ENCODE peak calls at places on chromosomes 6 and 20, in six cellular contexts. V, G, A, C, H and R are unnamed samples.
A peak's percentile ranks its signal among the peaks of the same experiment; 100 is the strongest.

GRCh38 chr6:95551678-95552324 is 25.5 kb upstream of the MANEA start:
- DNase-seq in V (peak; percentile 26), G (no peak), A (no peak), C (no peak), H (no peak), R (no peak)

GRCh38 chr20:48624315-48625020 is 203.3 kb downstream of the PREX1 start:
- DNase-seq in V (no peak), G (no peak), A (no peak), C (no peak), H (no peak), R (no peak)

GRCh38 chr20:57175397-57176010 is 90.9 kb downstream of the BMP7 start:
- DNase-seq in V (no peak), G (no peak), A (no peak), C (no peak), H (no peak), R (no peak)

GRCh38 chr6:99296261-99296660 is 53.2 kb downstream of the FAXC start:
- DNase-seq in V (no peak), G (no peak), A (no peak), C (no peak), H (no peak), R (no peak)

GRCh38 chr6:155325700-155326516 is 11.6 kb upstream of the TFB1M start:
- DNase-seq in V (no peak), G (no peak), A (no peak), C (no peak), H (no peak), R (no peak)

GRCh38 chr20:11544029-11544678 is 373.5 kb upstream of the BTBD3 start:
- DNase-seq in V (no peak), G (no peak), A (peak; percentile 22), C (peak; percentile 69), H (peak; percentile 83), R (peak; percentile 57)

GRCh38 chr20:38932457-38933120 is 6.4 kb downstream of the FAM83D start:
- DNase-seq in V (no peak), G (no peak), A (no peak), C (no peak), H (peak; percentile 92), R (no peak)

GRCh38 chr6:46715106-46715505 is 20.1 kb downstream of the PLA2G7 start:
- DNase-seq in V (no peak), G (no peak), A (no peak), C (no peak), H (no peak), R (no peak)

GRCh38 chr6:79813854-79814477 is 133.4 kb downstream of the ELOVL4 start:
- DNase-seq in V (peak; percentile 55), G (no peak), A (peak; percentile 47), C (peak; percentile 60), H (peak; percentile 77), R (peak; percentile 76)

GRCh38 chr6:5280926-5281325 is 19.6 kb downstream of the FARS2 start:
- DNase-seq in V (no peak), G (no peak), A (no peak), C (no peak), H (no peak), R (no peak)

GRCh38 chr6:68639211-68639610 is 4.1 kb downstream of the ADGRB3 start:
- DNase-seq in V (no peak), G (no peak), A (no peak), C (no peak), H (no peak), R (no peak)

DNA sequence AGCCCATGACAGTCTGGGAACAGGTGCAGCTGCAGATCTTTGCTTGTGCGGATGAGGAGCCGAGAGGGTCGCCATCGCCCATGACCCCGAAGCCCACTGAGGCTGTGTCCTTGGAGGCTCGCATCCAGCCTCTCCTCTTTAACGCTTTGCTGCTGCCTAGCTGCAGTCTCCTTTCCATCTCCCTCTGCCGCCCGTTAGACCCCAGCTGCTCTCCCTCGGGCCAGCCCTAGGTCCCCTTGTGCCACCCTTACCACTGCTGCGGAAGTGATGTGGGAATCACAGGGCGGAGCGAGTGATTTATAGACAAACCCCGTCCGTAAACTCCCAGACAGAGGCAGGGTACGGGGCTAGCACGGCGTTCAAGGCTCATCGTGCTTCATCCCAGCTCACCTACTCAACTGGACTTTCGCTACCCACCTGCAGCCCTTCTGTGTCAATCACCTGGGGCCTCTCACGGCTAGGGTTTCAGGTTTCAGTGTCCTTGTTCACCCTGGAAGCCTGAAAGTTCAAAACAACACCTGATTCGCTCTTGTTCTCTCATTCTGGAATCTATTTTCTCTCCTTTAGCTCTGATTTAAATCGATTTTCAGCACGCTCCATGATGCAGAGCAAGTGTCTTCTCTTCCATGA is 76.1 kb downstream of the PAX1 start:
- DNase-seq in V (no peak), G (no peak), A (no peak), C (no peak), H (no peak), R (no peak)
- H3K27me3 ChIP-seq in V (no peaks in the 10 kb centered on the region), G (no peaks in the 10 kb centered on the region), A (no peaks in the 10 kb centered on the region), C (no peaks in the 10 kb centered on the region), H (peaks cover 8% of the 10 kb centered on the region), R (no peaks in the 10 kb centered on the region)

GRCh38 chr6:31585531-31585930 is 546 bp upstream of the LST1 start:
- DNase-seq in V (no peak), G (no peak), A (no peak), C (peak; percentile 36), H (no peak), R (no peak)
- H3K27me3 ChIP-seq in V (no peaks in the 10 kb centered on the region), G (no peaks in the 10 kb centered on the region), A (no peaks in the 10 kb centered on the region), C (no peaks in the 10 kb centered on the region), H (no peaks in the 10 kb centered on the region), R (no peaks in the 10 kb centered on the region)

GRCh38 chr20:46205349-46205748 is 87.2 kb downstream of the CD40 start:
- DNase-seq in V (no peak), G (no peak), A (no peak), C (no peak), H (no peak), R (no peak)
- H3K27me3 ChIP-seq in V (peaks cover 15% of the 10 kb centered on the region), G (no peaks in the 10 kb centered on the region), A (peaks cover 28% of the 10 kb centered on the region), C (peaks cover 5% of the 10 kb centered on the region), H (no peaks in the 10 kb centered on the region), R (peaks cover 8% of the 10 kb centered on the region)

GRCh38 chr6:387293-387694 is 4.3 kb upstream of the IRF4 start:
- DNase-seq in V (no peak), G (no peak), A (no peak), C (no peak), H (peak; percentile 12), R (no peak)

GRCh38 chr6:390914-391558 is 516 bp upstream of the IRF4 start:
- DNase-seq in V (no peak), G (no peak), A (no peak), C (no peak), H (no peak), R (no peak)

GRCh38 chr6:389622-390021 is 1.9 kb upstream of the IRF4 start:
- DNase-seq in V (no peak), G (no peak), A (no peak), C (no peak), H (no peak), R (no peak)

GRCh38 chr6:388202-388903 is 3.2 kb upstream of the IRF4 start:
- DNase-seq in V (no peak), G (no peak), A (no peak), C (no peak), H (peak; percentile 27), R (no peak)

GRCh38 chr6:389143-389542 is 2.4 kb upstream of the IRF4 start:
- DNase-seq in V (no peak), G (no peak), A (no peak), C (no peak), H (no peak), R (no peak)
- H3K27me3 ChIP-seq in V (peaks cover 61% of the 10 kb centered on the region), G (peaks cover 9% of the 10 kb centered on the region), A (no peaks in the 10 kb centered on the region), C (peaks cover 23% of the 10 kb centered on the region), H (peaks cover 98% of the 10 kb centered on the region), R (peaks cover 45% of the 10 kb centered on the region)

DNA sequence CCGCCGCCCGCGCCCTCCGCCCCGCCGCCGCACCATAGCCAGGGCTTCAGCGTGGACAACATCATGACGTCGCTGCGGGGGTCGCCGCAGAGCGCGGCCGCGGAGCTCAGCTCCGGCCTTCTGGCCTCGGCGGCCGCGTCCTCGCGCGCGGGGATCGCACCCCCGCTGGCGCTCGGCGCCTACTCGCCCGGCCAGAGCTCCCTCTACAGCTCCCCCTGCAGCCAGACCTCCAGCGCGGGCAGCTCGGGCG is 1.5 kb downstream of the FOXC1 start:
- DNase-seq in V (no peak), G (no peak), A (peak; percentile 44), C (no peak), H (peak; percentile 62), R (no peak)
- H3K27me3 ChIP-seq in V (peaks cover 34% of the 10 kb centered on the region), G (peaks cover 21% of the 10 kb centered on the region), A (no peaks in the 10 kb centered on the region), C (peaks cover 56% of the 10 kb centered on the region), H (peaks cover 91% of the 10 kb centered on the region), R (peaks cover 77% of the 10 kb centered on the region)

DNA sequence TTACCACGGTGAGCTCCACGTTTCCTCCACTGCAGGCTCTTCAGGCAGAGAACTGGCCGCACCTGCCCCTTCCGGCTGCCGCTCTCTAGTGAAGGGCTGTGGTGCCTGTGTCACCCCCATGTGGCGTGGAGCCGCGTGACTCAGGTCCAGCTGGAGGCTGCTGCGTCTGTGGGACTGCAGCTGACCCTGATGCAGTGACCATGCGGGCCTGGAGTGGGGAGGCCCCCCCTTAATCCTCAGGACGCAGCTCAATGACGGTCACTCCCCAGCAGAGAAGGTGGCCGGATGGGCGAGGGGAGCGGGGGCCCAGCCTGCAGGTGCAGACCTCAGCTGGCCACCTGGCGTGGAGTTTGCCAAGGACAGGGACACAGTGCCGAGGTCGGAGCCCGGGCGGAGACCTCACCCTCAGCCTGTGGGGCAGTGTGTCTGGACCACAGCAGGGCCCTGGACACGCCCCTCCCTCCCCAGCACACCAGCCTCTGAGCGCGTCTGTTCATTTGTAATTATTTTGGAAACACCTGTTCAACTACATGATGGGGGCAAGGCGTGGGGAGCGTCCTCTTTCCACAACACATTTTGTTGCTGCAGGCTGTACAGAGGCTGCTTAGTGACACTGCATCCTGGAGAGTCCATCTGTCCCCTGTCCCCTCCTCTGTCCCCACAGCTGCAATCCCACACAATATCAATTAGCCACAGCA is 10.7 kb downstream of the BHLHE23 start:
- DNase-seq in V (no peak), G (no peak), A (peak; percentile 60), C (no peak), H (no peak), R (no peak)
- H3K27me3 ChIP-seq in V (peaks cover 26% of the 10 kb centered on the region), G (no peaks in the 10 kb centered on the region), A (no peaks in the 10 kb centered on the region), C (peaks cover 33% of the 10 kb centered on the region), H (peaks cover 60% of the 10 kb centered on the region), R (peaks cover 4% of the 10 kb centered on the region)

GRCh38 chr6:29663300-29664039 is 6.6 kb downstream of the MOG start:
- DNase-seq in V (no peak), G (no peak), A (no peak), C (no peak), H (no peak), R (no peak)
- H3K27me3 ChIP-seq in V (no peaks in the 10 kb centered on the region), G (no peaks in the 10 kb centered on the region), A (no peaks in the 10 kb centered on the region), C (peaks cover 4% of the 10 kb centered on the region), H (no peaks in the 10 kb centered on the region), R (no peaks in the 10 kb centered on the region)

GRCh38 chr6:30470968-30471367 is 18.3 kb upstream of the HLA-E start:
- DNase-seq in V (no peak), G (no peak), A (no peak), C (no peak), H (no peak), R (no peak)
- H3K27me3 ChIP-seq in V (peaks cover 51% of the 10 kb centered on the region), G (peaks cover 29% of the 10 kb centered on the region), A (no peaks in the 10 kb centered on the region), C (peaks cover 16% of the 10 kb centered on the region), H (peaks cover 51% of the 10 kb centered on the region), R (peaks cover 41% of the 10 kb centered on the region)

GRCh38 chr20:63027425-63028389 is 20.9 kb upstream of the BHLHE23 start:
- DNase-seq in V (no peak), G (no peak), A (no peak), C (peak; percentile 20), H (no peak), R (no peak)
- H3K27me3 ChIP-seq in V (peaks cover 76% of the 10 kb centered on the region), G (peaks cover 34% of the 10 kb centered on the region), A (peaks cover 60% of the 10 kb centered on the region), C (peaks cover 58% of the 10 kb centered on the region), H (peaks cover 56% of the 10 kb centered on the region), R (peaks cover 33% of the 10 kb centered on the region)